ENCODE peak calls at places on chromosomes 6 and 20, in four cellular contexts. One of them, this sample, is unnamed.

GRCh38 chr6:36827261-36828079 is 11.8 kb downstream of the CPNE5 start:
- DNase-seq in HepG2: no peak
- DNase-seq in K562: peak; percentile 69
- DNase-seq in HCT116: no peak
- DNase-seq in this sample: no peak

GRCh38 chr6:45563092-45563491 is 185.4 kb upstream of the SUPT3H start:
- DNase-seq in HCT116: no peak
- DNase-seq in HepG2: no peak
- DNase-seq in K562: no peak
- DNase-seq in this sample: no peak

GRCh38 chr6:44787254-44787844 is 399.8 kb downstream of the CDC5L start:
- DNase-seq in HepG2: no peak
- DNase-seq in K562: no peak
- DNase-seq in HCT116: no peak
- DNase-seq in this sample: no peak

GRCh38 chr6:136616527-136616926 is 66.3 kb upstream of the MAP7 start:
- DNase-seq in HCT116: no peak
- DNase-seq in K562: no peak
- DNase-seq in HepG2: no peak
- DNase-seq in this sample: no peak

GRCh38 chr6:36127462-36128016 is 2.8 kb upstream of the MAPK13 start:
- DNase-seq in HCT116: no peak
- DNase-seq in HepG2: peak; percentile 77
- DNase-seq in K562: peak; percentile 68
- DNase-seq in this sample: peak; percentile 56

GRCh38 chr6:153129873-153130514 is 1.1 kb downstream of the RGS17 start:
- DNase-seq in HCT116: no peak
- DNase-seq in HepG2: no peak
- DNase-seq in K562: no peak
- DNase-seq in this sample: no peak

GRCh38 chr6:72746276-72746675 is 124.4 kb downstream of the KCNQ5 start:
- DNase-seq in K562: no peak
- DNase-seq in HepG2: no peak
- DNase-seq in HCT116: no peak
- DNase-seq in this sample: peak; percentile 13

GRCh38 chr6:53103993-53104675 is 38.9 kb downstream of the FBXO9 start:
- DNase-seq in HCT116: no peak
- DNase-seq in K562: peak; percentile 15
- DNase-seq in HepG2: peak; percentile 74
- DNase-seq in this sample: peak; percentile 13

GRCh38 chr6:97240222-97240621 is 42.8 kb downstream of the MMS22L start:
- DNase-seq in HCT116: no peak
- DNase-seq in K562: no peak
- DNase-seq in HepG2: no peak
- DNase-seq in this sample: no peak

GRCh38 chr6:125926711-125927110 is 29.9 kb upstream of the HINT3 start:
- DNase-seq in HCT116: no peak
- DNase-seq in K562: no peak
- DNase-seq in HepG2: no peak
- DNase-seq in this sample: no peak

GRCh38 chr6:17012421-17013225 is 89.2 kb upstream of the STMND1 start:
- DNase-seq in K562: no peak
- DNase-seq in HCT116: no peak
- DNase-seq in HepG2: no peak
- DNase-seq in this sample: no peak

GRCh38 chr6:157226026-157226639 is 97.2 kb downstream of the TMEM242 start:
- DNase-seq in HepG2: no peak
- DNase-seq in HCT116: no peak
- DNase-seq in K562: no peak
- DNase-seq in this sample: no peak
- TF ChIP-seq TCF7L2 in HepG2: no peak
- TF ChIP-seq TCF7L2 in HCT116: no peak
- TF ChIP-seq TCF7L2 in K562: no peak
- TF ChIP-seq TCF7L2 in this sample: no peak

DNA sequence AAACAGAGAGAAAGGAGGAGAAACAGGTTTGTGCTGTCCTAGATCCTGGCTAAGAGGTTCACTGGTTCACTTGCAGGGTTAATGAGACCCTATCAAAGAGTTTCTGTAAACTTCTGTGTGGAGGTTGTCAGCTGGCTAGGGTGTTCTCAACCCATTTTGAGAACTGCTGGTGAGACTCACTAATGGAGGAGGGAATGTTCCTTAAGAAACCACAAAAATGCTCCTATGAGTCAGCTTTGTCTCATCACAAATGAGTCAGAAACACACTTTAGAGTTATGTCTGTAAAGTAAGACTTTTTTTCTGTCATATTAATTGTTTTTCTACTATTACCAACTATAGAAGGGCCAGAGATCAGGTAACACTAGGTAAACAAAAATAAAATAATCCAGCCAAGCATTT is 884.4 kb downstream of the PHF3 start:
- DNase-seq in HCT116: no peak
- DNase-seq in HepG2: no peak
- DNase-seq in K562: no peak
- DNase-seq in this sample: peak; percentile 43
- H3K4me3 ChIP-seq in HCT116: no peak overlapping the region
- H3K4me3 ChIP-seq in HepG2: no peak overlapping the region
- H3K4me3 ChIP-seq in K562: no peak overlapping the region
- H3K4me3 ChIP-seq in this sample: no peak overlapping the region

GRCh38 chr6:14317616-14318015 is 200.0 kb downstream of the CD83 start:
- DNase-seq in K562: no peak
- DNase-seq in HepG2: no peak
- DNase-seq in HCT116: no peak
- DNase-seq in this sample: no peak

GRCh38 chr6:14320342-14320741 is 202.8 kb downstream of the CD83 start:
- DNase-seq in HCT116: no peak
- DNase-seq in K562: no peak
- DNase-seq in HepG2: no peak
- DNase-seq in this sample: no peak

GRCh38 chr6:14315353-14315752 is 197.8 kb downstream of the CD83 start:
- DNase-seq in K562: no peak
- DNase-seq in HCT116: no peak
- DNase-seq in HepG2: no peak
- DNase-seq in this sample: no peak

GRCh38 chr6:14313220-14313619 is 195.6 kb downstream of the CD83 start:
- DNase-seq in K562: no peak
- DNase-seq in HepG2: no peak
- DNase-seq in HCT116: no peak
- DNase-seq in this sample: no peak

GRCh38 chr6:14316911-14317535 is 199.5 kb downstream of the CD83 start:
- DNase-seq in HCT116: no peak
- DNase-seq in K562: no peak
- DNase-seq in HepG2: no peak
- DNase-seq in this sample: no peak
- TF ChIP-seq CTCF in HCT116: peak; percentile 27
- TF ChIP-seq CTCF in K562: peak; percentile 16
- TF ChIP-seq CTCF in HepG2: peak; percentile 39
- TF ChIP-seq CTCF in this sample: peak; percentile 41

GRCh38 chr6:156628805-156629204 is 148.4 kb upstream of the ARID1B start:
- DNase-seq in K562: no peak
- DNase-seq in HepG2: no peak
- DNase-seq in HCT116: no peak
- DNase-seq in this sample: no peak
- TF ChIP-seq TCF7L2 in K562: no peak
- TF ChIP-seq TCF7L2 in HepG2: no peak
- TF ChIP-seq TCF7L2 in HCT116: no peak
- TF ChIP-seq TCF7L2 in this sample: no peak

GRCh38 chr20:49483018-49483705 is 694 bp upstream of the KCNB1 start:
- DNase-seq in HepG2: no peak
- DNase-seq in HCT116: no peak
- DNase-seq in K562: no peak
- DNase-seq in this sample: no peak
- H3K4me3 ChIP-seq in HepG2: no peak overlapping the region
- H3K4me3 ChIP-seq in HCT116: peak overlapping the region; percentile 28
- H3K4me3 ChIP-seq in K562: no peak overlapping the region
- H3K4me3 ChIP-seq in this sample: peak overlapping the region; percentile 60

This sample was measured in Panc1.